ENCODE peak calls at places on chromosomes 3 and 15, in six cellular contexts. One of them, this sample, is unnamed.

GRCh38 chr3:195802795-195803194 is 8.9 kb downstream of the MUC4 start:
- DNase-seq in mesenchymal stem cell: no peak
- DNase-seq in IMR-90: no peak
- DNase-seq in neuronal stem cell: no peak
- DNase-seq in trophoblast cell: no peak
- DNase-seq in H1: no peak
- DNase-seq in this sample: no peak

GRCh38 chr15:67064607-67065530 is 533 bp upstream of the SMAD3 start:
- DNase-seq in mesenchymal stem cell: peak; percentile 76
- DNase-seq in IMR-90: no peak
- DNase-seq in neuronal stem cell: peak; percentile 71
- DNase-seq in trophoblast cell: no peak
- DNase-seq in H1: peak; percentile 81
- DNase-seq in this sample: peak; percentile 68

GRCh38 chr3:172094621-172095557 is 55.5 kb downstream of the FNDC3B start:
- DNase-seq in mesenchymal stem cell: peak; percentile 68
- DNase-seq in IMR-90: peak; percentile 62
- DNase-seq in neuronal stem cell: no peak
- DNase-seq in trophoblast cell: no peak
- DNase-seq in H1: no peak
- DNase-seq in this sample: no peak

GRCh38 chr15:70670680-70671079 is 92.7 kb downstream of the UACA start:
- DNase-seq in mesenchymal stem cell: no peak
- DNase-seq in IMR-90: no peak
- DNase-seq in neuronal stem cell: no peak
- DNase-seq in trophoblast cell: no peak
- DNase-seq in H1: no peak
- DNase-seq in this sample: no peak

GRCh38 chr3:151166161-151166560 is 36.9 kb downstream of the GPR171 start:
- DNase-seq in mesenchymal stem cell: no peak
- DNase-seq in IMR-90: peak; percentile 5
- DNase-seq in neuronal stem cell: no peak
- DNase-seq in trophoblast cell: no peak
- DNase-seq in H1: no peak
- DNase-seq in this sample: no peak

GRCh38 chr3:71185733-71186455 is 397.6 kb downstream of the FOXP1 start:
- DNase-seq in mesenchymal stem cell: peak; percentile 52
- DNase-seq in IMR-90: peak; percentile 82
- DNase-seq in neuronal stem cell: no peak
- DNase-seq in trophoblast cell: peak; percentile 56
- DNase-seq in H1: no peak
- DNase-seq in this sample: no peak

GRCh38 chr3:113264249-113264648 is 52.9 kb downstream of the BOC start:
- DNase-seq in mesenchymal stem cell: no peak
- DNase-seq in IMR-90: no peak
- DNase-seq in neuronal stem cell: peak; percentile 76
- DNase-seq in trophoblast cell: no peak
- DNase-seq in H1: peak; percentile 59
- DNase-seq in this sample: peak; percentile 85

GRCh38 chr3:11910971-11911531 is 64.4 kb upstream of the TAMM41 start:
- DNase-seq in mesenchymal stem cell: no peak
- DNase-seq in IMR-90: no peak
- DNase-seq in neuronal stem cell: no peak
- DNase-seq in trophoblast cell: no peak
- DNase-seq in H1: no peak
- DNase-seq in this sample: peak; percentile 10

GRCh38 chr3:133206921-133207320 is 168.7 kb downstream of the TMEM108 start:
- DNase-seq in mesenchymal stem cell: no peak
- DNase-seq in IMR-90: no peak
- DNase-seq in neuronal stem cell: no peak
- DNase-seq in trophoblast cell: peak; percentile 64
- DNase-seq in H1: peak; percentile 56
- DNase-seq in this sample: peak; percentile 82

GRCh38 chr3:2523251-2523836 is 424.7 kb downstream of the CNTN4 start:
- DNase-seq in mesenchymal stem cell: peak; percentile 73
- DNase-seq in IMR-90: no peak
- DNase-seq in neuronal stem cell: no peak
- DNase-seq in trophoblast cell: no peak
- DNase-seq in H1: no peak
- DNase-seq in this sample: no peak

GRCh38 chr15:74958908-74959642 is 2.5 kb upstream of the RPP25 start:
- DNase-seq in mesenchymal stem cell: no peak
- DNase-seq in IMR-90: no peak
- DNase-seq in neuronal stem cell: no peak
- DNase-seq in trophoblast cell: no peak
- DNase-seq in H1: peak; percentile 59
- DNase-seq in this sample: peak; percentile 63

GRCh38 chr15:74958320-74958907 is 1.8 kb upstream of the RPP25 start:
- DNase-seq in mesenchymal stem cell: peak; percentile 69
- DNase-seq in IMR-90: no peak
- DNase-seq in neuronal stem cell: no peak
- DNase-seq in trophoblast cell: peak; percentile 41
- DNase-seq in H1: peak; percentile 63
- DNase-seq in this sample: peak; percentile 69

GRCh38 chr15:74960286-74960685 is 3.7 kb upstream of the RPP25 start:
- DNase-seq in mesenchymal stem cell: no peak
- DNase-seq in IMR-90: no peak
- DNase-seq in neuronal stem cell: no peak
- DNase-seq in trophoblast cell: no peak
- DNase-seq in H1: no peak
- DNase-seq in this sample: no peak

GRCh38 chr15:74960995-74961588 is 4.5 kb upstream of the RPP25 start:
- DNase-seq in mesenchymal stem cell: peak; percentile 67
- DNase-seq in IMR-90: peak; percentile 48
- DNase-seq in neuronal stem cell: no peak
- DNase-seq in trophoblast cell: no peak
- DNase-seq in H1: no peak
- DNase-seq in this sample: no peak

DNA sequence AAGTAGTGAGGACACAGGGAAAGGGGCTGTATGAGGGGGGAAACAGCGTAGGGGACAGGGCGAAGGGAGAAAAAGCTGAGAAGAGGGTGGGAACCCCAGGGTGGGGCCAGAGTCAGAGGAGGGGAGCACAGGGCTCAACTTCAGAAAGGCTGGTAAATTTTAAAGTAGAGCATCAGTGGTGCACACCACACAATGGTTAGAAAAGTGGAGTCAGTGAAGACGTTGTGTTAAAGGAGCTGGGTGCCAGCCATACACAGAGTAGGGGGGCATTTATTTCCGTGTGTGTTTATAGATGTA is 3.0 kb upstream of the RPP25 start:
- DNase-seq in mesenchymal stem cell: no peak
- DNase-seq in IMR-90: no peak
- DNase-seq in neuronal stem cell: no peak
- DNase-seq in trophoblast cell: no peak
- DNase-seq in H1: no peak
- DNase-seq in this sample: no peak
- H3K27me3 ChIP-seq in mesenchymal stem cell: peaks cover 51% of the 10 kb centered on the region
- H3K27me3 ChIP-seq in IMR-90: peaks cover 53% of the 10 kb centered on the region
- H3K27me3 ChIP-seq in neuronal stem cell: peaks cover 61% of the 10 kb centered on the region
- H3K27me3 ChIP-seq in trophoblast cell: peaks cover 55% of the 10 kb centered on the region
- H3K27me3 ChIP-seq in H1: peaks cover 5% of the 10 kb centered on the region
- H3K27me3 ChIP-seq in this sample: peaks cover 11% of the 10 kb centered on the region

GRCh38 chr15:34987982-34988873 is at the start of gene ZNF770:
- DNase-seq in mesenchymal stem cell: peak; percentile 84
- DNase-seq in IMR-90: peak; percentile 75
- DNase-seq in neuronal stem cell: peak; percentile 77
- DNase-seq in trophoblast cell: peak; percentile 61
- DNase-seq in H1: peak; percentile 93
- DNase-seq in this sample: peak; percentile 81
- H3K23ac ChIP-seq in mesenchymal stem cell: peak within 1 kb of the TSS; percentile 84
- H3K23ac ChIP-seq in IMR-90: peak within 1 kb of the TSS; percentile 96
- H3K23ac ChIP-seq in neuronal stem cell: peak within 1 kb of the TSS; percentile 97
- H3K23ac ChIP-seq in trophoblast cell: no peak within 1 kb of the TSS
- H3K23ac ChIP-seq in H1: no peak within 1 kb of the TSS
- H3K23ac ChIP-seq in this sample: no peak within 1 kb of the TSS

DNA sequence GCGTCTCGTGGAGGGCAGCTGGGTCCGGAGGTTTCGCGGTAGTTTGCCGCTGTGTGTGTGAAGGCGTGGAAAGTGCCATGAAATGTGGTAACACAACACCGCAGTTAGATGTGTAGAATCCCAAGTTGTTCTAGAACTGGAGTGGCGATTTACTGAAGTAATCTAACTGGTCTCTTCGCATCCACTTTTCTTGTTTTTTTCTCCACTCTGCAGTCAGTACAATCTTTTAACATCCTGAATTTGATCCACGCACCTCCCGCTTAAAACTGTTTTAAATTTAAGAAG is 479 bp downstream of the GTF2E1 start:
- DNase-seq in mesenchymal stem cell: no peak
- DNase-seq in IMR-90: peak; percentile 29
- DNase-seq in neuronal stem cell: no peak
- DNase-seq in trophoblast cell: peak; percentile 4
- DNase-seq in H1: no peak
- DNase-seq in this sample: no peak
- H3K14ac ChIP-seq in mesenchymal stem cell: no peak overlapping the region
- H3K14ac ChIP-seq in IMR-90: peak overlapping the region; percentile 72
- H3K14ac ChIP-seq in neuronal stem cell: no peak overlapping the region
- H3K14ac ChIP-seq in trophoblast cell: peak overlapping the region; percentile 78
- H3K14ac ChIP-seq in H1: no peak overlapping the region
- H3K14ac ChIP-seq in this sample: peak overlapping the region; percentile 68

DNA sequence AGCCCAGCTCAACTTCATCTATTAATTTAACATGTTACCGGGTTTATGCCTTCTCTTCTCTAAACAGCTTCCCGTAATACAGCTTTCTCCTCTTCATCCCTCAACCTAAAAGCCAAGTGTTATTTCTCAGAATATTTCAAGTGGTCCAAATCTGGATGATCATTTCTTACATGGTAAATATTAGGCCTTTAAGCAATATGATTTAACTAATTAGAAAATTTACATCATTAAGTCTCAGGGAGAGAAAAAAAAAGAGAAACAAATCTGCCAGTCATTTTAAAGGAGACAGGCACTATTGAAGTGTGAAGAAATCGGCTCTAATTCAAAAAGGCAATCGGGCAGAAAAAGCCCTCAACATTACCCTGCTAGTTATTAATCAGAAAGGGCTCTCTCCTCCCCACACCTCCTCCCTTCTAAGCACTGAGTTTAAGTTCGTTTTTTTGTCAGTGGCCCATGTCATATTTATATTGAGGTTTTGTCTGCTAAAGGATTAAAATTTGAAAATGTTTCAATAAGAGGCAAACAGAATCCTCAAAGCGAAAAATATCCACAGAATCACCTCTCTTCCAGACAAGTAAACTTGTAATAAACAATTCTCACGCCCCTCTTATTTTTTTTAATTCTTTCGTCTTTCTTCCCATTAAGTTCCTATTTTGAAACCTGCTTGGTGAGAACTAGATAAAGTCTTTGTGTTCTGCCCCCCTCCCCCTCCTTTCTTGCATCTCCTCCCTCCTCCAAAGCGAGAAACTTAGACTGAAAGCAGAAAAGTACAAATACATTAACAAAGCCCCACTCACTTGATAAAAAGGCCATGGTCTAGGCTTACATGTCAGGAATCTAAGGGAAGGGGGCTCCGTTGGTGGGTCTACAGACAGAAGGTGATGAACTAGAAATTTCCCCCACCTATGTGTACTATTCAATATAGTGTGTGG is 215.7 kb downstream of the MEIS2 start:
- DNase-seq in mesenchymal stem cell: no peak
- DNase-seq in IMR-90: no peak
- DNase-seq in neuronal stem cell: peak; percentile 17
- DNase-seq in trophoblast cell: no peak
- DNase-seq in H1: no peak
- DNase-seq in this sample: no peak
- H3K27me3 ChIP-seq in mesenchymal stem cell: peaks cover 92% of the 10 kb centered on the region
- H3K27me3 ChIP-seq in IMR-90: peaks cover 21% of the 10 kb centered on the region
- H3K27me3 ChIP-seq in neuronal stem cell: peaks cover 56% of the 10 kb centered on the region
- H3K27me3 ChIP-seq in trophoblast cell: peaks cover 48% of the 10 kb centered on the region
- H3K27me3 ChIP-seq in H1: peaks cover 72% of the 10 kb centered on the region
- H3K27me3 ChIP-seq in this sample: peaks cover 93% of the 10 kb centered on the region

GRCh38 chr3:179076243-179077027 is 4.8 kb upstream of the ZMAT3 start:
- DNase-seq in mesenchymal stem cell: no peak
- DNase-seq in IMR-90: no peak
- DNase-seq in neuronal stem cell: no peak
- DNase-seq in trophoblast cell: no peak
- DNase-seq in H1: no peak
- DNase-seq in this sample: no peak
- H3K23ac ChIP-seq in mesenchymal stem cell: no peak overlapping the region
- H3K23ac ChIP-seq in IMR-90: no peak overlapping the region
- H3K23ac ChIP-seq in neuronal stem cell: no peak overlapping the region
- H3K23ac ChIP-seq in trophoblast cell: no peak overlapping the region
- H3K23ac ChIP-seq in H1: no peak overlapping the region
- H3K23ac ChIP-seq in this sample: no peak overlapping the region

GRCh38 chr15:38312190-38312589 is 59.6 kb downstream of the SPRED1 start:
- DNase-seq in mesenchymal stem cell: no peak
- DNase-seq in IMR-90: no peak
- DNase-seq in neuronal stem cell: no peak
- DNase-seq in trophoblast cell: no peak
- DNase-seq in H1: no peak
- DNase-seq in this sample: no peak

GRCh38 chr15:38304486-38304885 is 51.9 kb downstream of the SPRED1 start:
- DNase-seq in mesenchymal stem cell: no peak
- DNase-seq in IMR-90: no peak
- DNase-seq in neuronal stem cell: no peak
- DNase-seq in trophoblast cell: no peak
- DNase-seq in H1: no peak
- DNase-seq in this sample: no peak

GRCh38 chr15:38308797-38309196 is 56.2 kb downstream of the SPRED1 start:
- DNase-seq in mesenchymal stem cell: no peak
- DNase-seq in IMR-90: no peak
- DNase-seq in neuronal stem cell: no peak
- DNase-seq in trophoblast cell: no peak
- DNase-seq in H1: no peak
- DNase-seq in this sample: no peak

GRCh38 chr15:38307251-38307650 is 54.6 kb downstream of the SPRED1 start:
- DNase-seq in mesenchymal stem cell: no peak
- DNase-seq in IMR-90: no peak
- DNase-seq in neuronal stem cell: no peak
- DNase-seq in trophoblast cell: no peak
- DNase-seq in H1: no peak
- DNase-seq in this sample: no peak

GRCh38 chr15:38308242-38308641 is 55.6 kb downstream of the SPRED1 start:
- DNase-seq in mesenchymal stem cell: no peak
- DNase-seq in IMR-90: no peak
- DNase-seq in neuronal stem cell: no peak
- DNase-seq in trophoblast cell: no peak
- DNase-seq in H1: no peak
- DNase-seq in this sample: no peak
- H3K14ac ChIP-seq in mesenchymal stem cell: no peak overlapping the region
- H3K14ac ChIP-seq in IMR-90: no peak overlapping the region
- H3K14ac ChIP-seq in neuronal stem cell: no peak overlapping the region
- H3K14ac ChIP-seq in trophoblast cell: no peak overlapping the region
- H3K14ac ChIP-seq in H1: no peak overlapping the region
- H3K14ac ChIP-seq in this sample: no peak overlapping the region

DNA sequence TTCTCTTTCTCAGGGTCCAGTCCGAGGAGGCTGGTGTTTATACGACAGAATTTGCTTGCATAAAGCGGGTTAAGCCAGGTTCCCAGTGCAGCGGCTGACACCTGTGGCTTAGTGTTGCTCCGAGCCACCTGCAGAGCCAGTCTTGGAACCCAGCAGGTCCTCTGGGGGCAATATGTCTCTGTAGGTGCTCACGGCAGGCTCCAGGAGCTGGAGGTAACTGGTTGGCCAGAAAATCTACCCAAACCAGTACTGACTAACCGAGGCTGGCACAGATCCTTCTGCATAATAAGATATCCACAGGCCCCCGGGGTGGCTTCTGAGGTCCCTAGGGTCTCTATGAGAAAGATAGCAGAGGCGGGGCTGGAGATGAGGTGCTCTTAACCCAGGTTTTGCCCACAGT is 3.2 kb downstream of the MGLL start:
- DNase-seq in mesenchymal stem cell: no peak
- DNase-seq in IMR-90: no peak
- DNase-seq in neuronal stem cell: no peak
- DNase-seq in trophoblast cell: no peak
- DNase-seq in H1: no peak
- DNase-seq in this sample: no peak
- H3K27me3 ChIP-seq in mesenchymal stem cell: no peaks in the 10 kb centered on the region
- H3K27me3 ChIP-seq in IMR-90: no peaks in the 10 kb centered on the region
- H3K27me3 ChIP-seq in neuronal stem cell: peaks cover 29% of the 10 kb centered on the region
- H3K27me3 ChIP-seq in trophoblast cell: peaks cover 6% of the 10 kb centered on the region
- H3K27me3 ChIP-seq in H1: peaks cover 11% of the 10 kb centered on the region
- H3K27me3 ChIP-seq in this sample: peaks cover 10% of the 10 kb centered on the region